ENCODE peak calls at places on chromosomes 11 and 22, in nine cellular contexts. F is upper lobe of right lung, I is mammary epithelial cell, D is HCT116, C is cardiac muscle cell, M is neural progenitor cell, H is colonic mucosa, T is K562, N is GM23248. P is an unnamed sample. For H3K27me3 and H3K9me3, the result is how much of the 10 kb centered on the place peaks cover.

GRCh38 chr11:94835571-94835970 is 67.4 kb downstream of the AMOTL1 start:
- DNase-seq in H (no peak), I (no peak), F (no peak), N (peak), D (no peak), C (no peak), M (no peak), T (no peak), P (no peak)

GRCh38 chr11:59158206-59159068 is 13.5 kb upstream of the DTX4 start:
- DNase-seq in N (peak), M (peak), F (no peak), D (peak), C (peak), T (peak), H (peak), I (peak), P (peak)

GRCh38 chr22:38336699-38337098 is 19.5 kb upstream of the CSNK1E start:
- DNase-seq in C (no peak), T (no peak), I (no peak), N (no peak), F (no peak), M (no peak), D (no peak), H (no peak), P (no peak)

GRCh38 chr22:27193215-27193614 is 535.8 kb downstream of the MIAT start:
- DNase-seq in I (no peak), D (no peak), H (no peak), N (no peak), F (no peak), C (no peak), M (no peak), T (no peak), P (no peak)

GRCh38 chr11:87036756-87037449 is 831 bp upstream of the TMEM135 start:
- DNase-seq in F (no peak), H (peak), T (peak), M (no peak), I (no peak), N (no peak), C (no peak), D (no peak), P (no peak)

GRCh38 chr11:44880953-44881352 is 69.7 kb downstream of the TP53I11 start:
- DNase-seq in D (no peak), M (no peak), N (no peak), F (no peak), T (no peak), H (no peak), I (no peak), C (no peak), P (no peak)

GRCh38 chr11:36890280-36890679 is 292.2 kb upstream of the RAG2 start:
- DNase-seq in C (no peak), I (no peak), T (no peak), H (no peak), D (no peak), N (no peak), F (no peak), M (no peak), P (no peak)

GRCh38 chr11:76510060-76511047 is 65.5 kb downstream of the EMSY start:
- DNase-seq in H (no peak), M (peak), I (no peak), N (peak), D (no peak), F (no peak), C (no peak), T (no peak), P (no peak)

GRCh38 chr11:12890476-12890875 is 118.6 kb upstream of the RASSF10 start:
- DNase-seq in H (no peak), D (no peak), N (peak), I (no peak), T (no peak), M (no peak), F (no peak), C (no peak), P (no peak)

GRCh38 chr11:10605941-10606381 is 37.5 kb upstream of the LYVE1 start:
- DNase-seq in T (peak), H (peak), M (peak), C (peak), F (peak), D (no peak), N (peak), I (no peak), P (no peak)

GRCh38 chr22:45413368-45414211 is at the start of the genes RIBC2 and SMC1B:
- DNase-seq in I (peak), F (peak), T (no peak), C (peak), H (peak), D (peak), N (peak), M (peak), P (peak)

GRCh38 chr11:72334651-72335050 is 90.7 kb upstream of the PHOX2A start:
- DNase-seq in C (no peak), F (no peak), I (no peak), T (no peak), H (no peak), D (no peak), N (no peak), M (no peak), P (no peak)

GRCh38 chr22:38298312-38299000 is 18.8 kb downstream of the CSNK1E start:
- DNase-seq in I (peak), N (peak), D (peak), C (no peak), H (no peak), M (peak), F (no peak), T (peak), P (no peak)

GRCh38 chr22:40855960-40856512 is 403 bp downstream of the ST13 start:
- DNase-seq in C (peak), H (peak), N (peak), I (peak), M (peak), D (no peak), T (peak), F (no peak), P (no peak)

GRCh38 chr11:19553683-19554333 is 158.8 kb upstream of the NAV2 start:
- DNase-seq in F (peak), M (peak), I (peak), D (peak), H (peak), C (peak), T (peak), N (peak), P (peak)

GRCh38 chr11:35276396-35276795 is 137.4 kb downstream of the CD44 start:
- DNase-seq in M (no peak), H (no peak), I (peak), C (no peak), N (peak), D (no peak), T (no peak), F (no peak), P (peak)

GRCh38 chr22:17855891-17856290 is 81.6 kb upstream of the BID start:
- DNase-seq in D (no peak), I (no peak), M (no peak), H (no peak), C (no peak), F (no peak), T (no peak), N (no peak), P (no peak)

GRCh38 chr22:32204211-32204855 is 540 bp downstream of the RFPL2 start:
- DNase-seq in C (peak), I (no peak), M (peak), H (no peak), D (no peak), F (no peak), T (no peak), N (no peak), P (no peak)

GRCh38 chr11:25902476-25902875 is 429.5 kb upstream of the ANO3 start:
- DNase-seq in H (no peak), M (no peak), C (no peak), F (no peak), I (peak), D (no peak), N (no peak), T (no peak), P (no peak)

GRCh38 chr22:29385748-29386147 is 2.6 kb downstream of the AP1B1 start:
- DNase-seq in C (no peak), I (no peak), T (no peak), H (no peak), D (no peak), N (no peak), F (no peak), M (no peak), P (no peak)

GRCh38 chr11:68297052-68297378 is 15.4 kb upstream of the LRP5 start:
- DNase-seq in D (no peak), M (no peak), I (no peak), N (no peak), T (no peak), F (no peak), H (no peak), C (no peak), P (no peak)

GRCh38 chr11:128299132-128299726 is 288.1 kb downstream of the ETS1 start:
- DNase-seq in I (no peak), D (no peak), H (no peak), T (no peak), C (no peak), M (no peak), F (no peak), N (peak), P (no peak)

GRCh38 chr11:125263268-125263790 is 98.8 kb downstream of the PKNOX2 start:
- DNase-seq in H (peak), T (no peak), F (peak), D (no peak), N (peak), C (peak), M (peak), I (peak), P (peak)

DNA sequence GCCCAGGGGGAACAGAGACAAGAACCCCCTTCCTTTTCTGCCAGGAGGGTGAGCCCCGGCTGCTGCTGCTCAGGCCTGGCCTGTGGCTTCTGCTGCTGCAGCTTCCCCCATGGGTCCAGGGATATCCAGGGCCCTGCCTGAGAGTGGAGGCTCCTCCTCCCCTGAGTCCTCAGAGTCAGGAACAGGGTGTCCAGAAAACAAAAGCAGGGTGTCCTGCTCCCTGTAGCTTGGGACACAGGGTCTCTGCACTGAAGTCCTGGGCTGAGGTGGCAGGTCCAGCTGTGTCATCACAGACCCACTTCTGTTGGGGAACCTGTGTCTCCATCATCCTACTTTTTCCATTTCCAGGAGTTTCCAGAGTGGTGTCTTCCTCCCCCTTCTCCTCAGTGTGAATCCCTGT is 76.1 kb downstream of the ZNF280B start:
- DNase-seq in T (no peak), D (no peak), I (no peak), M (no peak), F (no peak), H (no peak), C (no peak), N (no peak), P (no peak)
- H3K27me3 ChIP-seq in T (under half), D (under half), I (under half), M (half or more), F (under half), H (under half), C (under half), N (under half), P (under half)

GRCh38 chr11:70878366-70878765 is 374.0 kb downstream of the SHANK2 start:
- DNase-seq in C (no peak), M (no peak), T (no peak), F (no peak), I (no peak), N (no peak), D (no peak), H (no peak), P (no peak)
- H3K9me3 ChIP-seq in C (under half), M (under half), T (under half), F (under half), I (under half), N (under half), D (under half), H (under half), P (under half)

DNA sequence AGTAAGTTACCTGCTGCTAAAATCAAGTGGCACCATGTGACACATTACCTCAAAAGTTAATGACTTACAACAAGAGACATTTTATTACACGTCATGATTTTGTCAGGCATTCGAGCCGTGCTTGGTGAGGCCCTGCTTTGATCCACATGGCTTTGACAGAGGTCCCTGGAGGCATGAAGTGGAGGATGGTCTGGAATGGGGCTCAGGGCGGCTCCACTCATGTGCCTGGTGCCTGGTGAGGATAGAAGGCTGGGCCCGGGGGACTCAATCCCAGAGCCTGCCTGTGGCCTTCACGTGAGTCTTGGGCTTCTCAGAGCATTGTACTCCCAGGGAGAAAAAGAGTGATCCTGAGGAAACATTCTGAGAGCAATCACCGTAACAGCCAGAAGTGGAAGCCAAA is 339.1 kb upstream of the B3GAT1 start:
- DNase-seq in N (no peak), T (no peak), M (no peak), F (no peak), H (no peak), D (no peak), I (no peak), C (no peak), P (no peak)
- H3K27me3 ChIP-seq in N (under half), T (under half), M (under half), F (under half), H (under half), D (under half), I (under half), C (under half), P (under half)

DNA sequence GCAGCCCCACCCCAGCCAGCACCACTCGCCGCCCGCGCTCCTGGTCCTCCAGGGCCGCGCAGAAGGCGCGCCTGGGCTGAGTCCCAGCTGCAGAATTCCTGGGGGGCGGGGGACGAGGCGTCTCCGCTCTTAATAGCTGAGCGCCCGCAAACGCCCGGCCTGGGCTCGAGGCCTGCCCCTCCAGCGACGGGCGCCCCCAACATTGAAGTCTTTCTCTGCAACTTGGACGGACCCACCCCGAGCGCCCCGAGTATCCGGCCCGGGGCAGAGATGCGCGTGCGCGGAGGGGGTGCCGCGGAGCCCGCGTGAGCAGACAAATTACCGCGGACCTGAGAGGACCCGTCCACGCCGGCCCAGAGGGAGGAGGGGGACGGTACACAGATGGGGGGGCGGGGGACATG is 6.7 kb upstream of the SYT7 start:
- DNase-seq in D (no peak), T (peak), H (peak), I (no peak), C (peak), N (peak), F (peak), M (peak), P (peak)
- H3K9me3 ChIP-seq in D (under half), T (under half), H (under half), I (under half), C (under half), N (under half), F (under half), M (under half), P (under half)

DNA sequence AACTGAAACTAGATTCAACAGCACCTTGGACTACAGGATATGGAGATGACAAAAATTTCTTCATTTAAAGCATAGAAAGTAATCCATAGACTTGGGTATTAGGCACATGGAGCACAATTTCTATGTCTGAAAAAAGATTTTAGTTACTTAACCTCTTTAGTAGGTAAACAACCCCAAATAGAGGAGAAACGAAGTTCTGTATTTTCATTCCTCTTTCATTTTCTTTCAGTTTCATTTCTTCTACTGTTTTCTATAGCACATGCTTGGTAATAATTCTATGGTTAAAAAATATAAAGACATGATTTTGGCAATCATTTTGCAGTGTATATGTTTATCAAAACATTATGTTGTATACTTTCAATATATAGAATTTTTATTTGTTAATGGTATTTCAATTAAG is 99.5 kb downstream of the CASP12 start:
- DNase-seq in T (no peak), M (no peak), I (no peak), D (no peak), C (no peak), F (no peak), N (no peak), H (no peak), P (no peak)
- H3K27me3 ChIP-seq in T (under half), M (under half), I (under half), D (under half), C (under half), F (under half), N (under half), H (under half), P (under half)

GRCh38 chr11:54927704-54928103 is 221.1 kb downstream of the OR4A5 start:
- DNase-seq in C (no peak), M (no peak), I (no peak), T (no peak), D (no peak), H (no peak), N (no peak), F (no peak), P (no peak)

DNA sequence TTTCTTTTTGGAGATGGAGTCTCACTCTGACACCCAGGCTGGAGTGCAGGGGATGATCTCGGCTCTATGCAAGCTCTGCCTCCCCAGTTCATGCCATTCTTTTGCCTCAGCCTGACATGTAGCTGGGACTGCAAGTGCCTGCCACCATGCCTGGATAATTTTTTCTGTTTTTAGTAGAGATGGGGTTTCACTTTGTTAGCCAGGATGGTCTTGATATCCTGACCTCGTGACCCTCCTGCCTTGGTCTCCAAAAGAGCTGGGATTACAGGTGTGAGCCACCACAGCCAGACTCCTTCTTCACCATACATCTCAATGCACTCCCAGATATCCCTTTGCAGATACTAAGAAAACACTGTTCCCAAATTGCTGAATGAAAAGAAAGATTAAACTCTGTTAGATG is 224.3 kb downstream of the OR4A5 start:
- DNase-seq in N (no peak), T (no peak), M (no peak), F (no peak), I (no peak), H (no peak), C (no peak), D (no peak), P (no peak)
- H3K9me3 ChIP-seq in N (under half), T (under half), M (half or more), F (half or more), I (under half), H (under half), C (under half), D (half or more), P (under half)

GRCh38 chr11:64718084-64718779 is 4.8 kb downstream of the NRXN2 start:
- DNase-seq in C (no peak), T (no peak), M (no peak), F (peak), N (no peak), H (no peak), D (no peak), I (no peak), P (no peak)
- H3K27me3 ChIP-seq in C (half or more), T (half or more), M (half or more), F (half or more), N (half or more), H (under half), D (under half), I (under half), P (under half)

GRCh38 chr11:91653091-91653754 is 571.4 kb upstream of the FAT3 start:
- DNase-seq in D (no peak), F (no peak), H (no peak), N (no peak), T (no peak), I (peak), C (no peak), M (no peak), P (no peak)
- H3K9me3 ChIP-seq in D (under half), F (under half), H (under half), N (under half), T (under half), I (under half), C (under half), M (under half), P (under half)

P was measured in MG63.